ENCODE peak calls at places on chromosome 15, in five cellular contexts. P is heart left ventricle, Z is neuronal stem cell, E is endodermal cell, L is GM23248. J is an unnamed sample.

GRCh38 chr15:55253580-55253979 is 36.0 kb downstream of the RAB27A start:
- DNase-seq in L (peak), E (no peak), P (no peak), Z (no peak), J (no peak)

GRCh38 chr15:29103825-29104565 is 165.6 kb downstream of the NSMCE3 start:
- DNase-seq in Z (peak), E (peak), L (peak), P (peak), J (peak)

GRCh38 chr15:68552344-68552743 is 26.4 kb upstream of the CORO2B start:
- DNase-seq in L (no peak), Z (no peak), E (no peak), P (no peak), J (no peak)

GRCh38 chr15:59539799-59540198 is 71.8 kb upstream of the GCNT3 start:
- DNase-seq in L (peak), P (no peak), E (no peak), Z (no peak), J (no peak)

GRCh38 chr15:69530234-69530633 is 77.6 kb downstream of the RPLP1 start:
- DNase-seq in Z (no peak), P (no peak), L (no peak), E (peak), J (no peak)

GRCh38 chr15:87619161-87619960 is 637.2 kb downstream of the NTRK3 start:
- DNase-seq in L (peak), Z (no peak), E (peak), P (no peak), J (no peak)

GRCh38 chr15:85504739-85505676 is 124.6 kb downstream of the AKAP13 start:
- DNase-seq in Z (peak), E (peak), P (no peak), L (peak), J (no peak)

GRCh38 chr15:40055576-40056293 is 16.8 kb upstream of the SRP14 start:
- DNase-seq in E (peak), P (no peak), L (no peak), Z (no peak), J (no peak)

GRCh38 chr15:40340740-40341400 is at the start of gene CCDC9B:
- DNase-seq in L (peak), E (no peak), Z (no peak), P (peak), J (peak)

GRCh38 chr15:78923480-78924360 is 21.1 kb downstream of the CTSH start:
- DNase-seq in Z (no peak), P (no peak), L (no peak), E (no peak), J (no peak)

GRCh38 chr15:92819312-92820232 is 80.6 kb upstream of the CHD2 start:
- DNase-seq in Z (no peak), L (peak), E (no peak), P (no peak), J (no peak)

GRCh38 chr15:90959894-90960293 is 5.2 kb downstream of the RCCD1 start:
- DNase-seq in Z (no peak), L (peak), P (no peak), E (no peak), J (no peak)

GRCh38 chr15:90962021-90962420 is 7.3 kb downstream of the RCCD1 start:
- DNase-seq in Z (no peak), L (no peak), P (no peak), E (no peak), J (no peak)

GRCh38 chr15:90957791-90958190 is 3.1 kb downstream of the RCCD1 start:
- DNase-seq in P (no peak), E (peak), L (no peak), Z (no peak), J (no peak)

GRCh38 chr15:90959028-90959595 is 4.4 kb downstream of the RCCD1 start:
- DNase-seq in Z (no peak), E (no peak), L (no peak), P (no peak), J (no peak)

DNA sequence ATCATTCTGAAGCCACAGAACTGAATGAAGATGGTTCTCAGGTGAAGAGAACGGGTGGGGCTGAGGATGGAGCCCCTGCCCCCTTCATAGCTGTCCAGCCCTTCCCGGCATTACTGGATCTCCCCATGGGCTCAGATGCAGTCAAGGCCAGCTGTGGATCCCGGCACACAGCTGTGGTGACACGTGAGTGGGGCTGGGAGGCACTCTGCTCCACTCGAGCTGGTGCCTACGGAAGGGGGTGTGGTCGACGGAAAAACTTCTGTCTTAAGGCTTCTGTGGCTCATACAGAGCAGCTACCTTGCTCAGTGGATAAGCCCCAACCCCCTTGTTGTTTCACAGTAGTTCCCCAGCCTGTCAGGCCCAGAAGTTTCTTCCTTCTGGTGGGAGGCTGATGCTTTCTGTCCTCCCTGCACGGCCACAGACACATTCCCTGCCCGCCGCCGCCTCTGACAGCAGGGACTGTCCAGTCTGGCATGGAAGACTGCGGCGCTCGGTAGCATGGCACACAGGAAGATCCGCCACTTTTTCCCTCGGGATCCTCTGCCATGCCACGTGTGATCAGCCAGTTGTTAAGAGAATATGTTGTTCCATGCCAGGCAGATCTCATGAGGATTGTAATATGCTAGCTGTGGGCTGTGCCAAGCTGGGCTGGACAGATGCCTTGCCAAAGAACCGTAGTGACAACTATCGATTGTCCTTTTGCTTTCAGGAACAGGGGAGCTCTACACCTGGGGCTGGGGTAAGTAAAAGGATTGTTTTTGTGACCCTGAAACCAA is 5.8 kb downstream of the RCCD1 start:
- DNase-seq in L (peak), E (no peak), Z (no peak), P (no peak), J (no peak)
- H3K27ac ChIP-seq in L (no peak), E (no peak), Z (no peak), P (no peak), J (no peak)

DNA sequence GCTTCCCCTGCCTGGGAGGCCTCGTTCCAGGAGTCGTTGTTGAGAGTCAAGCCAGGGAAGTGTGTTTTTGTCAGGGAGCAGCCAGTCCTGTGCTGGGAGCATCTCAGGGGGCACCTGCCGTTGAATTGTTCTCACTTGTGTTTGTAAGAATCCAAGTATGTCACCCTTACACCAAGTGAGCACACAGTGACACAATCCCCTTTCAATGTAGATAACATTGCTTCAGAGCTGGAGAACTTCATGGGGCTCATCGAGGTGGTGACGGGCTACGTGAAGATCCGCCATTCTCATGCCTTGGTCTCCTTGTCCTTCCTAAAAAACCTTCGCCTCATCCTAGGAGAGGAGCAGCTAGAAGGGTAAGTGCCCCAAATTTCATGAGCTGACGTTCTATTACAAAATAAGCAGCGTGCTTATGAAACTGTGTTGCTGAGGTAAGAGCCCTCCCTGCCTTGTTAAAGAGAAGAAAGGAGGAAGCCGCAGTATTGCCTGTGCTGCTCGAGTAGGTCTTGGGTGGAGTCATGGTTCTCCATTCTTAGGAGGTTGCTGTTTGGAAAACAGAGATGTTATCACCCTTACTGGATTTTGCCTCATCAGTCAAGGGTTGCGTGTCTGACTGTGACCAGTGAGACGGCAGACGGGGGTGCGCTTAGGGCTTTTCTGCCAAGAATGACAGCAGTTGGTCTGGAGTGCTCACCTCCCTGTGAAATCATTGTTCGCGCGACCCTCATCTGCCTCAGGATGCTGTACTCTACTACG is 108.1 kb downstream of the PGPEP1L start:
- DNase-seq in P (no peak), Z (no peak), L (no peak), E (no peak), J (peak)
- H3K27ac ChIP-seq in P (peak), Z (peak), L (peak), E (peak), J (no peak)

GRCh38 chr15:77515613-77516012 is 94.9 kb downstream of the HMG20A start:
- DNase-seq in Z (no peak), P (no peak), L (no peak), E (no peak), J (no peak)

GRCh38 chr15:77517579-77517978 is 96.9 kb downstream of the HMG20A start:
- DNase-seq in L (no peak), Z (no peak), P (no peak), E (peak), J (no peak)

GRCh38 chr15:77518458-77518857 is 97.8 kb downstream of the HMG20A start:
- DNase-seq in Z (no peak), P (no peak), L (no peak), E (peak), J (no peak)

GRCh38 chr15:77516076-77516475 is 95.4 kb downstream of the HMG20A start:
- DNase-seq in E (no peak), P (no peak), Z (no peak), L (peak), J (no peak)

DNA sequence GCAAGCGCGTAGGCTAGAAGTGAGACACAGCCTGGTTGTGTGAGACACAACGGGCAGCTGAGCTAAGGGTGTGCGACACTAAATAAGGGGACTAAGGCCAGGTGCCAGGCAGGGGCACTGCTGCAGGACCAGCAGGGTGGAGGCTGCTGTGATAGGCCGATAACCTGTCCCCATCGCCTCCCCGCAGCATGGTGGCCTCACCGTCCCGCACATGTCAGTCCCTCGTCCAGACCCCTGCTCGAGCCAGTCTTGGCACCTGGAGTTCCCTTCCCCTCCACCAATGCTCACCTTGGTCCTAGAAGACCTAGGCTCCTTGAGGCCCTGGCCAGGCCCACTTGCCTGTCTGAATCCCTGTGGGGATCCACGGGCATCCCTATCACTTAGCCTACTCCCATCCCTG is 96.1 kb downstream of the HMG20A start:
- DNase-seq in E (no peak), L (no peak), P (no peak), Z (no peak), J (no peak)
- H3K27ac ChIP-seq in E (no peak), L (no peak), P (no peak), Z (no peak), J (no peak)

GRCh38 chr15:22844421-22845288 is 6.2 kb downstream of the NIPA2 start:
- DNase-seq in E (no peak), Z (no peak), P (no peak), L (no peak), J (no peak)
- H3K27ac ChIP-seq in E (no peak), Z (no peak), P (no peak), L (no peak), J (no peak)

DNA sequence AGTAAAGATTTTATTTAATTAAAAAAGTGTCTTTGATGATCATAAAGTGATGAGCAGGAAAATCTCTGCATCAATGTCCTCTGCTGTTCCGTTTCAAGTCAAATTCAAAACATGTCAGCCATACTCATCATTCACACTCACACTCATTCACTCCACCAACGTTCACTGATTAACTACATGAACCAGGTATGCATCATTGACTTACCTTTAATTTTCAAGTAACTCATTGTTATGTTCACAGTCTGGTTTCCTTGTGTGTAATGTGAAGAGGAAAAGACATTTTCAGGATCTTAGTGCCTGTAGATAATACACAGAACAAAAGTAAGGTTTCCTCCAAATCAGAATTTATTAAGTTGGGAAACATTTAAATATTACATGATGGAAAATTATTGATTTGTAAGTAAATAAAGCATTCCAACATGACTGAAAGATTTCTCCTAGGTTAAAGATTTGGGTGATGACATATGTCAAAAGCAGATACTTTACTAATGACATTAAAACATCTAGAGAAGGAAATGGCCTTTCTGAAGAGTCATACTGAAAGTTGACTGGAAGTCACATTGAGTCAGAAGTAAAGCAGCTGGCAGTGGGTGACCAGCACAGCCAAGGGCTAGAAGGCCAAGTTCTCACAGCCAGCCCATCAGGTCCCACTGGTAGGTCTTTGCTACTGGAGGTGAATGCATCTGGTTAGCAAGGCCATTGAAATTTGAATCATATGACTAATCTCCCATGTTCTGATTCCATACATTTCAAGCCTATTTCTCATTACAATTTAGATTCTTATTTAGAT is 251.9 kb downstream of the CDIN1 start:
- DNase-seq in L (peak), E (no peak), P (no peak), Z (no peak), J (no peak)
- H3K27ac ChIP-seq in L (peak), E (no peak), P (no peak), Z (no peak), J (no peak)

DNA sequence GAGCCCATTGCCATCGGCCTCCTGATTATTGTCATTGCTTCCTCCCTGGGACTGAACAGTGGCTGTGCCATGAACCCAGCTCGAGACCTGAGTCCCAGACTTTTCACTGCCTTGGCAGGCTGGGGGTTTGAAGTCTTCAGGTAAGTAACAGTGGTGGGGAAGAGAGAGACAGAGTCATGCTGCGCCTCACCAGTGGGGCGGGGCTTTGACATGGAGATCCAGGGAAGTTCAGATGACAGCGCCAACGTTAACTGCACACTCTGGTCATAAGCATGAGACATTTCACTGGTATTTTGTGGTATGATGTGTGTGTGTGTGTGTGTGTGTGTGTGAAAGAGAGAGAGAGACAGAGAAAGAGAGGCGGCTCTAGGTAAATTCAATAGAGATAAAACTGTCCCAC is 41.0 kb downstream of the AQP9 start:
- DNase-seq in Z (no peak), P (no peak), L (peak), E (no peak), J (no peak)
- H3K27ac ChIP-seq in Z (no peak), P (no peak), L (no peak), E (no peak), J (no peak)

DNA sequence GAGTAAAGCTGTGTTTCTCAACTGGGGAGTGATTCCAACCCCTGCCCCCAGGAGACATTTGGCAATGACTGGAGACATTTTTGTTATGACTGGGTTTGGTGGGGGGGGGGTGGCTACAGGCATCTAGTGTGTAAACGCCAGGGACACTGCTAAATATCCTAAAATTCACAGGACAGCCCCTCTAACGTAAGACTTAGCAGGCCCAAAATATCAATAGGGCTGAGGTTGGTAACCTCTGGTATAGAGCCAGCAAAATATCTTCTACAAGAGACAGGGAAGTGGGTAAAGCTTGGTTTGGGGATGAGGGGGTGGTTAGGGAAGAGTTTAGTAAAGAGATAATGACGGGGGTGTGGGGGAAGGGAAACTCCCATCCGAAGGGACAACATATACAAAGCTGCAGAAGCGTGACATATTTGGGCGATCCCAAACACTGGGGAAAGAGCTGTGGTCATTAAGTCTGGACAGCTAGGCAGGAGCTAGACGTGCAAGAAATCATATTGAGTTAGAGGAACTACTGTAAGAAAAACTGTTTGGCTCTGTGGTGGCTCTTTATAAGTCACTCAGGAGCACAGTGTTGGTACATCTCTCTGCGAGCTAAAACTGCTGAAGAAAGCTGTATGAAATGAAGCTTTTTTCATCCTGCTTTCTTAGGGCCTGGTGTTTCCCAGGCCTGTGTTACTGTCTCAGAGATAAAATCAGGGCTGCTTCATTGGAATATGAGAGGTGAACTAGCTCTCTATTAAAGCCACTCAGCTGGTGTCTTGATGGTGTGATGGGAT is 657 bp upstream of the TRIM69 start:
- DNase-seq in E (no peak), Z (no peak), P (no peak), L (peak), J (no peak)
- H3K27ac ChIP-seq in E (no peak), Z (no peak), P (peak), L (no peak), J (peak)